ENCODE peak calls at places on chromosomes 5 and 9, in eight cellular contexts. C is lower leg skin, V is gastrocnemius medialis, X is HCT116, G is suprapubic skin, D is IMR-90, H is spleen, A is GM12891. O is an unnamed sample.
A peak's percentile ranks its signal among the peaks of the same experiment; 100 is the strongest.

GRCh38 chr5:14868771-14869170 is 2.8 kb downstream of the ANKH start:
- DNase-seq in C (no peak), V (no peak), X (no peak), G (no peak), D (no peak), H (no peak), A (no peak), O (no peak)

GRCh38 chr9:136283291-136284235 is 20.3 kb downstream of the CCDC187 start:
- DNase-seq in C (peak; percentile 68), V (peak; percentile 57), X (peak; percentile 54), G (no peak), D (peak; percentile 52), H (peak; percentile 94), A (peak; percentile 97), O (peak; percentile 99)

GRCh38 chr9:121802753-121803152 is 151.3 kb downstream of the DAB2IP start:
- DNase-seq in C (no peak), V (no peak), X (no peak), G (no peak), D (no peak), H (no peak), A (no peak), O (no peak)

GRCh38 chr5:177302354-177303110 is 987 bp downstream of the RAB24 start:
- DNase-seq in C (no peak), V (no peak), X (no peak), G (no peak), D (peak; percentile 10), H (peak; percentile 77), A (no peak), O (no peak)

GRCh38 chr5:100667021-100667671 is 132.0 kb downstream of the FAM174A start:
- DNase-seq in C (no peak), V (no peak), X (no peak), G (no peak), D (peak; percentile 43), H (no peak), A (no peak), O (peak; percentile 12)

GRCh38 chr5:158127536-158127935 is 268.6 kb upstream of the CLINT1 start:
- DNase-seq in C (no peak), V (no peak), X (no peak), G (no peak), D (no peak), H (no peak), A (no peak), O (no peak)

GRCh38 chr5:143887302-143887638 is 75.3 kb downstream of the HMHB1 start:
- DNase-seq in C (no peak), V (no peak), X (no peak), G (no peak), D (peak; percentile 49), H (no peak), A (no peak), O (no peak)

GRCh38 chr9:1979815-1980367 is 35.3 kb upstream of the SMARCA2 start:
- DNase-seq in C (no peak), V (no peak), X (no peak), G (no peak), D (peak; percentile 49), H (no peak), A (no peak), O (no peak)

GRCh38 chr5:175329976-175330375 is 114.0 kb downstream of the DRD1 start:
- DNase-seq in C (no peak), V (no peak), X (no peak), G (no peak), D (no peak), H (no peak), A (no peak), O (no peak)
- TF ChIP-seq POLR2A in C (no peak), V (no peak), X (no peak), G (no peak), D (no peak), H (no peak), A (no peak), O (no peak)

DNA sequence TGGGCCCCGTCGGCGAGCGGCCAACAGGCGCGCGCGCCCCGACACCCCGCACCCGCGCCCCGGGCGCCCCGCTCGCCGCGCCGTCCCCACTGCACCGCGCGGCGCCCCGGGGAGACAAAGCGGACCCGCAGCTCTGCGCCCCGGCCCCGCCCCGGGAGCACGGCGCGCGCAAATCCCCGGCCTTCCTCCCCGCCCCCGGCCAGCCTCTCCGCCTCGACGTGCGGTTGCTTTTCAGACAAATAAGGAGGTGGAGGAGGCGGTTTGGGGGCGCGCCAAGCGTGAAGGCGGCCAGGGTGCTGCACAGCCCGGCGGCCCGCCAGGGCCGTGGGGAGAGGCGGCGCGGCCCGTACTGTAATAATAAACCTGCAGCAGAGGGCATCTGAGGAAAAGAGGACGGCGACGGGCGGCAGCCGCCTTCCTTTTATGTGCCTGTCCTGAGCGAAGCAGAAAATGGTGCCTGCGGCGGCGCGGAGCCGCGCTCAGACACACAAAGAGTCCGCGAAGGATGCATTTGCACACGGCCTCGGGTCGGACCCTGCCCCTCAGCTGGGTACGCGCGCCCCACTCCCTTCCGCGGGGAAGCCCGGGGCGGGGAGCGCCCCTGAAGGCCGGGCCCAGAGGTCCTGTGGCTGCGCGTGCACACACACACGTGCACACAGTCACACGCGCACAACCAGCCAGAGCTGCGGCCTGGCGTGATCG is 739 bp upstream of the NREP start:
- DNase-seq in C (peak; percentile 86), V (peak; percentile 95), X (peak; percentile 55), G (peak; percentile 94), D (peak; percentile 93), H (peak; percentile 94), A (peak; percentile 66), O (peak; percentile 53)
- TF ChIP-seq POLR2A in C (no peak), V (peak; percentile 82), X (peak; percentile 14), G (no peak), D (no peak), H (no peak), A (no peak), O (peak; percentile 36)

GRCh38 chr9:100409176-100409556 is 17.8 kb upstream of the MSANTD3 start:
- DNase-seq in C (no peak), V (no peak), X (no peak), G (no peak), D (no peak), H (no peak), A (no peak), O (no peak)

GRCh38 chr9:100413839-100414420 is 13.0 kb upstream of the MSANTD3 start:
- DNase-seq in C (no peak), V (no peak), X (no peak), G (no peak), D (no peak), H (no peak), A (no peak), O (no peak)

GRCh38 chr9:100406962-100407361 is 20.0 kb upstream of the MSANTD3 start:
- DNase-seq in C (no peak), V (no peak), X (no peak), G (no peak), D (no peak), H (no peak), A (no peak), O (no peak)

GRCh38 chr9:100408541-100409175 is 18.3 kb upstream of the MSANTD3 start:
- DNase-seq in C (no peak), V (no peak), X (no peak), G (no peak), D (no peak), H (no peak), A (no peak), O (no peak)

GRCh38 chr9:100411472-100412270 is 15.3 kb upstream of the MSANTD3 start:
- DNase-seq in C (peak; percentile 84), V (peak; percentile 84), X (no peak), G (peak; percentile 90), D (peak; percentile 85), H (peak; percentile 95), A (peak; percentile 81), O (peak; percentile 92)
- TF ChIP-seq POLR2A in C (no peak), V (no peak), X (no peak), G (no peak), D (peak; percentile 32), H (no peak), A (peak; percentile 65), O (peak; percentile 73)

GRCh38 chr9:69283003-69283402 is 42.0 kb upstream of the ENTREP1 start:
- DNase-seq in C (no peak), V (no peak), X (no peak), G (no peak), D (no peak), H (no peak), A (no peak), O (no peak)
- TF ChIP-seq POLR2A in C (no peak), V (no peak), X (no peak), G (no peak), D (no peak), H (no peak), A (no peak), O (no peak)

GRCh38 chr5:149143470-149143869 is 2.2 kb downstream of the ABLIM3 start:
- DNase-seq in C (no peak), V (no peak), X (no peak), G (no peak), D (peak; percentile 81), H (no peak), A (no peak), O (no peak)
- TF ChIP-seq POLR2A in C (no peak), V (no peak), X (no peak), G (no peak), D (peak; percentile 41), H (no peak), A (no peak), O (no peak)

GRCh38 chr9:89435315-89435823 is 62.5 kb downstream of the SEMA4D start:
- DNase-seq in C (peak; percentile 53), V (no peak), X (peak; percentile 43), G (no peak), D (no peak), H (peak; percentile 13), A (no peak), O (no peak)
- TF ChIP-seq POLR2A in C (no peak), V (no peak), X (no peak), G (no peak), D (no peak), H (no peak), A (no peak), O (no peak)

DNA sequence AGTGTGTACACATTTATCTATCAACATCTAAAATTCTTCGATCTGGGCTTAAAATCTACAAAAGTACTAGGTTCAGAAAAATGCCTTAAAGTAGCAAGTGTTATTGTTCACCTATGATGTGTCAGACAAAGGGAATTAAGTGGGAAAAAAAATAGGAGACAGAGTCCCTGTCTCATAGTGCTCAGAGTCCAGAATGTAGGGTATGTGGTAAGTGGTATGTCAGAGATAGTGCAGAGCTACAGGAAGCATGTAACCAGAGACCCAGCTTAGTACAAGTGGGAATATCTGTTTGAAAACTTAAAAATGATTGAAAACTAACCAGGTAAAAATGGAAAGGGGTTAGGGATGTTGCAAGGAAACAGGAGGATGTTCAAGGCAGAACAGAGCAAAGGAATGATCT is 482.8 kb downstream of the ELAVL2 start:
- DNase-seq in C (no peak), V (no peak), X (no peak), G (no peak), D (no peak), H (no peak), A (no peak), O (no peak)
- TF ChIP-seq POLR2A in C (no peak), V (no peak), X (no peak), G (no peak), D (no peak), H (no peak), A (no peak), O (no peak)